ENCODE peak calls at places on chromosome 11, in five cellular contexts. V, P, I, F and E are unnamed samples.

GRCh38 chr11:124285610-124286344 is 28.0 kb downstream of the OR8D1 start:
- DNase-seq in I (no peak), V (no peak), F (peak), P (no peak), E (no peak)

GRCh38 chr11:11424696-11425095 is 71.6 kb upstream of the CSNK2A3 start:
- DNase-seq in V (no peak), I (no peak), P (no peak), F (no peak), E (no peak)

GRCh38 chr11:122882809-122883681 is 486 bp downstream of the JHY start:
- DNase-seq in V (no peak), F (peak), I (peak), P (peak), E (peak)

GRCh38 chr11:74070713-74071506 is 62.0 kb upstream of the UCP3 start:
- DNase-seq in V (no peak), P (no peak), I (no peak), F (no peak), E (no peak)

GRCh38 chr11:29159552-29160465 is 857.0 kb downstream of the KCNA4 start:
- DNase-seq in V (peak), F (peak), P (peak), I (peak), E (peak)

GRCh38 chr11:75911459-75911858 is 96.4 kb downstream of the UVRAG start:
- DNase-seq in P (no peak), I (no peak), F (no peak), V (no peak), E (no peak)

GRCh38 chr11:31874631-31875191 is 63.6 kb upstream of the PAX6 start:
- DNase-seq in P (no peak), V (no peak), I (peak), F (no peak), E (no peak)

GRCh38 chr11:117950320-117950719 is 21.1 kb upstream of the TMPRSS13 start:
- DNase-seq in V (peak), F (no peak), I (no peak), P (peak), E (no peak)

GRCh38 chr11:17542249-17542648 is 2.0 kb downstream of the USH1C start:
- DNase-seq in P (no peak), I (no peak), V (no peak), F (no peak), E (peak)

GRCh38 chr11:1647901-1648721 is 18.5 kb downstream of the KRTAP5-5 start:
- DNase-seq in F (no peak), P (no peak), I (no peak), V (no peak), E (no peak)

GRCh38 chr11:76523147-76523546 is 78.3 kb downstream of the EMSY start:
- DNase-seq in F (no peak), I (no peak), V (no peak), P (no peak), E (peak)

GRCh38 chr11:133864756-133865155 is 19.4 kb upstream of the SPATA19 start:
- DNase-seq in F (no peak), P (no peak), V (no peak), I (no peak), E (no peak)

GRCh38 chr11:68973219-68973618 is 7.6 kb downstream of the MRGPRD start:
- DNase-seq in P (no peak), I (no peak), F (no peak), V (no peak), E (no peak)

GRCh38 chr11:8213390-8213789 is 44.6 kb upstream of the RIC3 start:
- DNase-seq in P (no peak), V (no peak), F (no peak), I (no peak), E (no peak)

GRCh38 chr11:41861791-41862190 is 402.3 kb upstream of the LRRC4C start:
- DNase-seq in F (no peak), V (no peak), I (no peak), P (no peak), E (no peak)

GRCh38 chr11:112163875-112164521 is at the start of gene IL18:
- DNase-seq in V (no peak), I (peak), F (no peak), P (no peak), E (peak)

GRCh38 chr11:92295175-92296137 is 70.8 kb downstream of the FAT3 start:
- DNase-seq in V (no peak), I (no peak), P (no peak), F (peak), E (peak)

GRCh38 chr11:13140873-13141655 is 131.9 kb downstream of the RASSF10 start:
- DNase-seq in V (no peak), F (peak), I (no peak), P (no peak), E (no peak)

GRCh38 chr11:7657306-7658025 is 15.8 kb downstream of the CYB5R2 start:
- DNase-seq in F (peak), V (no peak), I (peak), P (no peak), E (peak)

GRCh38 chr11:114297806-114298700 is 1.9 kb downstream of the NNMT start:
- DNase-seq in F (no peak), P (no peak), V (no peak), I (no peak), E (no peak)

GRCh38 chr11:35083181-35084061 is 55.5 kb upstream of the CD44 start:
- DNase-seq in V (peak), P (no peak), F (peak), I (peak), E (peak)

GRCh38 chr11:59878482-59878881 is at the start of gene OOSP3:
- DNase-seq in V (no peak), I (no peak), P (no peak), F (no peak), E (no peak)

GRCh38 chr11:59875856-59876519 is 2.6 kb upstream of the OOSP3 start:
- DNase-seq in I (no peak), V (no peak), P (no peak), F (no peak), E (no peak)

GRCh38 chr11:59883597-59883996 is 5.0 kb downstream of the OOSP3 start:
- DNase-seq in V (no peak), I (no peak), F (no peak), P (no peak), E (no peak)

GRCh38 chr11:59879534-59879933 is 952 bp downstream of the OOSP3 start:
- DNase-seq in I (no peak), F (no peak), P (no peak), V (no peak), E (no peak)
- H2AFZ ChIP-seq in I (no peak), F (no peak), P (no peak), V (no peak), E (no peak)

GRCh38 chr11:72742522-72743320 is 9.5 kb downstream of the ARAP1 start:
- DNase-seq in V (no peak), I (no peak), F (no peak), P (no peak), E (no peak)
- H3K4me2 ChIP-seq in V (peak), I (no peak), F (no peak), P (no peak), E (no peak)

DNA sequence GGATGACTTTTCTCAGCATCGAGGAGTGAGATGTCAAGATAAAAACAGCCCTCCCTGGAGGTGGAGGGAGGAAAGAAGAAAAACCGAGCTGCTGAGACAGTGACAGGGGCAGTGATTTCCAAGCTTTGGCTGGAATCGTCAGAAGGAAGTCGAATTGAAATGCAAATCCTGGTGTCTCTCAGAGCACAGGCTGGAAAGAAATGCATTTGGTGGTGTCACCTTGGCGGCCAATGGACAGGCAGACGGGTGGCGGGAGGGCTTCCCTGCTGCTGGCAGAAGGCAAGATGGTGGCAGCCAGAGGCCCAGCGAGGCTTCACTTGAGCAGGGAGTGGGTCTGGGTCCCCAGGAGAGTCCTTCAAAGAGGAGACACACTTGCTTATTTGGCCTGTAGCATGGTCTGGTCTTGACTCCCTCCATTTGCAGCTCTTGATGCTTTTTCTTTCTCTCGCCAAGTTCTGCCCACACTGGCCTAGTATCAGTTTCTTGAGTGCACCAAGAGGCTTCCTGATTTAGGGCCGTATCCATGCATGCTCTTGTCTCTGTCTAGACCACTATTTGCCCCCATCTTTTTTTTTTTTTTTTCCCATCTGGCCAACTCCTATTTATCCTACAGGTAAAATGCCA is 170.6 kb downstream of the GRIK4 start:
- DNase-seq in P (no peak), I (peak), F (no peak), V (no peak), E (no peak)
- H2AFZ ChIP-seq in P (no peak), I (no peak), F (no peak), V (no peak), E (no peak)

DNA sequence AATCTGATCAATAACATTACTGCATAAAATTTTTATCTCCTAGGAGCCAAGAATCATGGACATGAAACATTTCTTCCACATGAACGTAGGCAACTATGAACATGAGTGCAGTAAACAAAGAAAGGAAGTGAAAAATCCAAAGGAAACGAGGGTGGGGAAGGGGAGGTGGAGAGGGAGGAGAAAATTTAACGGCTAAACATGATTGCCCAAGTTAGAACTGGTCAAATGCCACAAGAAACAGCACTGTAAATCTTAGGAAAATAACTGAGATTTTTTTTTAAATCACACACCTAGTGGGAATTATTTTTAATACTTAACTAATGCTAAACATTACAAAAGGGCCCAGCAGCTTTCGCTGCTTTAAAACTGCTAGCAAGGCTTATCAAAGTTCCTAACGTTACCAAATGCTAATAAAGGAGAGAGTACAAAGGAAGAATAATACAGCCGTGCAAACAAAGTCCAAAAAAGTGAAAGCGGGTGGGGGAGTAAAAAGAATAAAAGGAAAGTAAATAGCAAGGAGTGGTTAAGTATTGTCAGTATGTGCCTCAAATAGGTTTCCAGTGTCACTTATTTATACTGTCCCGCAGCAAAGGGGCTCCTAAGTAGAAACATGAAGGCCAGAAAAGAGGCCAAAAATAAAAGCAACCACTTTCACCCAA is 13.7 kb downstream of the NARS2 start:
- DNase-seq in V (no peak), P (peak), I (no peak), F (no peak), E (no peak)
- H3K4me2 ChIP-seq in V (no peak), P (peak), I (no peak), F (peak), E (peak)

DNA sequence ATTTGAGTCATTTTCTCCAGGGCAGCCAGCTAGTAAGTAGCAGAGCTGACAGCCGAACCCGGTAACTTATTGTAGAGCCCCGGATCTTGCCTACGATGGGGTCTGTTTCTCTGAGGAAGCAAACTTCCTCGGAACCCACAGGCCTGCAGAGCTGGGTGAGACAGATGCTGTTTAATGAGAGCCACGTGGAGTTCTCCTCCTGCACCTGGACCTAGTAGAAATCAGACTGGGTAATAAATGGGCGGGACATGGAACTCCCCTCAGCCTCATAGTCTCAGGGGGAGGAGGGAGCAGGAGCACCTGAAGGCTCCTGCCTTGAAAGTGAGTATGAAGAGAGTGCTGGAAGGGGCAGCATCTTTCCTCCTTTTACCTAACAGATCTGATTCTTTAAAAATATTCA is at the start of gene IZUMO1R:
- DNase-seq in P (no peak), I (no peak), V (no peak), F (no peak), E (no peak)
- H2AFZ ChIP-seq in P (no peak), I (no peak), V (no peak), F (no peak), E (no peak)

DNA sequence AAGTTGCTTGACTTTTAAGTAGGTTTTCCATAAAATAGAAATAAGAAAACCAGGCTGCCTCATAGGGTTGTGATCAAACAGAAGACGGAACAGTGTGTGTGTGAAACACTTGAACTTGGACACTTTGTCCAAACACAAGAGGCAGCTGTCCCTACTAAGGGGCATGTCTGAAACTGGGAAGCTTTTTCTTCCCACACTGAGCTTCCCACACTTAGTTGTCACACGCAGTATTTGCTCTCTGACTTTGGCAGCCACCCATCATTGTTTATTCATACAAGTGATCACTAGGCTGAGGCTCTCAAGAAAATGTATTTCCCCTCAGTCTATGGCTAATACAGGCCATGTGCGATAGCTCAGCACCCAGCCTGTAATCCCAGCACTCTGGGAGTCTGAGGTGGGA is 1.2 kb upstream of the C11orf91 start:
- DNase-seq in V (no peak), P (no peak), F (peak), I (no peak), E (no peak)
- H3K4me2 ChIP-seq in V (peak), P (peak), F (peak), I (no peak), E (peak)

GRCh38 chr11:2928605-2929510 is at the start of gene PHLDA2:
- DNase-seq in I (peak), F (peak), V (no peak), P (no peak), E (peak)
- H2AFZ ChIP-seq in I (peak), F (peak), V (no peak), P (no peak), E (peak)